ENCODE peak calls at places on chromosomes 4 and X, in eight cellular contexts. R is HepG2, H is HCT116, Y is NB4, A is endothelial cell of umbilical vein, V is H1, X is SK-N-SH, P is WTC11. D is an unnamed sample.

GRCh38 chrX:102787283-102787682 is 66.7 kb downstream of the GPRASP3 start:
- DNase-seq in P (no peak), A (no peak), V (no peak), R (no peak), H (no peak), X (no peak), Y (no peak), D (no peak)

GRCh38 chrX:135393046-135393445 is 28.7 kb upstream of the SMIM10L2A start:
- DNase-seq in R (no peak), Y (peak), A (no peak), X (no peak), H (no peak), P (no peak), V (no peak), D (no peak)

GRCh38 chr4:56128231-56128630 is 179.5 kb downstream of the CEP135 start:
- DNase-seq in Y (no peak), V (no peak), H (no peak), A (peak), R (no peak), X (no peak), P (no peak), D (no peak)

GRCh38 chr4:121156822-121157769 is 7.0 kb downstream of the TNIP3 start:
- DNase-seq in A (peak), V (peak), Y (peak), R (no peak), H (no peak), X (peak), P (peak), D (peak)

GRCh38 chrX:3549442-3549875 is 164.0 kb downstream of the PRKX start:
- DNase-seq in P (no peak), A (no peak), R (no peak), Y (peak), X (peak), H (no peak), V (no peak), D (peak)

GRCh38 chrX:23373129-23373804 is 38.6 kb downstream of the PTCHD1 start:
- DNase-seq in P (no peak), V (no peak), Y (no peak), X (no peak), A (no peak), H (no peak), R (no peak), D (no peak)

GRCh38 chrX:1472975-1473374 is 20.3 kb upstream of the ASMTL start:
- DNase-seq in R (no peak), Y (no peak), P (no peak), V (no peak), A (no peak), X (no peak), H (no peak), D (no peak)

GRCh38 chr4:88003261-88003660 is 4.2 kb upstream of the PKD2 start:
- DNase-seq in X (no peak), H (no peak), Y (no peak), A (no peak), V (no peak), R (no peak), P (no peak), D (no peak)

GRCh38 chr4:177393236-177393635 is 49.0 kb downstream of the AGA start:
- DNase-seq in R (no peak), H (no peak), X (no peak), V (no peak), A (no peak), P (no peak), Y (peak), D (no peak)

GRCh38 chr4:48127882-48128394 is 6.1 kb downstream of the TXK start:
- DNase-seq in X (peak), V (peak), R (peak), P (peak), H (peak), A (peak), Y (peak), D (peak)

GRCh38 chrX:18368402-18368801 is 13.9 kb upstream of the SCML2 start:
- DNase-seq in V (no peak), H (no peak), X (no peak), Y (no peak), A (no peak), R (no peak), P (no peak), D (no peak)

GRCh38 chr4:52107336-52107735 is 56.2 kb downstream of the SPATA18 start:
- DNase-seq in H (no peak), Y (no peak), V (no peak), R (no peak), P (no peak), X (no peak), A (no peak), D (no peak)

GRCh38 chrX:74277846-74278245 is 26.1 kb upstream of the ZCCHC13 start:
- DNase-seq in Y (no peak), R (no peak), A (no peak), X (no peak), V (no peak), P (no peak), H (no peak), D (no peak)

GRCh38 chrX:100643943-100644587 is at the start of gene SRPX2:
- DNase-seq in V (no peak), H (peak), Y (peak), R (no peak), P (no peak), X (no peak), A (peak), D (peak)

GRCh38 chrX:10615931-10616780 is 4.2 kb downstream of the MID1 start:
- DNase-seq in Y (peak), R (no peak), H (no peak), V (no peak), A (peak), X (peak), P (peak), D (no peak)

GRCh38 chr4:87975466-87975865 is at the start of gene SPP1:
- DNase-seq in X (peak), A (no peak), R (peak), Y (peak), P (peak), V (peak), H (no peak), D (peak)

GRCh38 chrX:110425222-110425621 is 66.6 kb downstream of the RTL9 start:
- DNase-seq in X (peak), R (no peak), A (no peak), P (no peak), Y (no peak), H (no peak), V (no peak), D (no peak)

GRCh38 chr4:16237715-16238114 is 11.4 kb upstream of the TAPT1 start:
- DNase-seq in P (no peak), Y (peak), R (no peak), A (no peak), V (no peak), H (no peak), X (no peak), D (no peak)

GRCh38 chr4:42609051-42609450 is 47.9 kb downstream of the ATP8A1 start:
- DNase-seq in A (no peak), R (no peak), Y (no peak), X (no peak), H (no peak), V (no peak), P (no peak), D (no peak)

GRCh38 chr4:81523672-81524436 is 52.1 kb upstream of the RASGEF1B start:
- DNase-seq in A (no peak), X (no peak), R (no peak), Y (no peak), V (no peak), H (no peak), P (no peak), D (no peak)

GRCh38 chrX:13890806-13891205 is 73.9 kb upstream of the GPM6B start:
- DNase-seq in X (no peak), H (no peak), Y (no peak), A (no peak), P (no peak), R (no peak), V (no peak), D (no peak)

GRCh38 chrX:126557151-126557550 is 4.5 kb upstream of the DCAF12L1 start:
- DNase-seq in R (no peak), P (no peak), X (no peak), H (no peak), Y (no peak), V (no peak), A (peak), D (no peak)
- TF ChIP-seq MAX in R (no peak), P (no peak), X (no peak), H (no peak), Y (no peak), V (no peak), A (no peak), D (no peak)

GRCh38 chr4:147103403-147103946 is 157.8 kb upstream of the TTC29 start:
- DNase-seq in X (no peak), Y (no peak), P (no peak), V (no peak), A (peak), H (no peak), R (no peak), D (peak)
- TF ChIP-seq MAX in X (no peak), Y (no peak), P (no peak), V (no peak), A (no peak), H (no peak), R (no peak), D (no peak)

DNA sequence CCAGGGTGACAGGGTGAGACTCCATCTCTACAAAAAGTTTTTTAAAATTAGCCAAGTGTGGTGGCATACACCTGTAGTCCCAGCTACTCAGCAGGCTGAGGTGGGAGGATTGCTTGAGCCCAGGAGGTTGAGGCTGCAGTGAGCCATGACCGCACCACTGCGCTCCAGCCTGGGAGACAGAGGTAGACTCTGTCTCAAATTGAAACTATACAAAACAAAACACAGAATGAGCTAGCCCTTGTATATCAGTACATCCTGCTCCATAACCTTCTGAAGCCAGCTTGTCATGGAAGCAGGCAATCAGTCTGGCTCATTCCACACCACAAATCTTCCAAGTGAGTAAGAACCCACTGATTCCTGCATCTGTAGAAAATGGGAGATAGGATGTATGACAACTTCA is 49.0 kb downstream of the CD99L2 start:
- DNase-seq in Y (no peak), H (no peak), V (no peak), P (no peak), R (no peak), X (no peak), A (no peak), D (no peak)
- TF ChIP-seq MAX in Y (no peak), H (no peak), V (no peak), P (no peak), R (no peak), X (no peak), A (no peak), D (no peak)

GRCh38 chr4:89371614-89372013 is 64.0 kb upstream of the GPRIN3 start:
- DNase-seq in Y (no peak), X (no peak), V (no peak), H (no peak), P (no peak), A (no peak), R (no peak), D (no peak)

GRCh38 chr4:89365375-89366170 is 58.0 kb upstream of the GPRIN3 start:
- DNase-seq in R (no peak), P (no peak), A (no peak), Y (no peak), H (no peak), X (no peak), V (no peak), D (no peak)

GRCh38 chr4:89364559-89364958 is 57.0 kb upstream of the GPRIN3 start:
- DNase-seq in P (no peak), A (no peak), V (no peak), R (no peak), Y (no peak), X (no peak), H (no peak), D (no peak)

GRCh38 chr4:89373396-89373795 is 65.8 kb upstream of the GPRIN3 start:
- DNase-seq in H (no peak), V (no peak), P (no peak), Y (no peak), R (no peak), A (no peak), X (no peak), D (no peak)

DNA sequence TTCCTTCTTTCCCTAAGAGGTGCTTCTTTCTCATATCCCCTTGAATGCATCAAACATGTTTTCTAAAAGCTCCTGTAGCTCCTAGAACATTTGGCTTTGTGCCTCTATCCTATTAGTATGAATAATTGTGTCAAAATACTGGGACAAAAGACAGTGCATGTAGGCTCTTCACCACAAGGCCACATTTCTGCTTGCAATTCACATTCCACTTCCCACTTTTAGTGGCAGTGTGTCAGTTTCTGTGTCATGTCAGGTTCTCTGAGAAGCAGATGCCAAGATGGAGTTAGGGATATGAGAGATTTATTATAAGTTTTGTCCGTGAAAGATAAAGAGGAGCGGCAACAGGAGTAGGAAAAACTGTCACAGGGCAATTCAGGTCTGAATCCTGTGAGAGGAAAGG is 61.3 kb upstream of the GPRIN3 start:
- DNase-seq in A (no peak), Y (no peak), V (no peak), R (no peak), X (no peak), H (no peak), P (no peak), D (no peak)
- TF ChIP-seq MAX in A (no peak), Y (no peak), V (no peak), R (no peak), X (no peak), H (no peak), P (no peak), D (no peak)

GRCh38 chr4:108035691-108036090 is 46.0 kb downstream of the HADH start:
- DNase-seq in H (no peak), Y (no peak), P (no peak), R (no peak), V (no peak), X (no peak), A (no peak), D (no peak)
- TF ChIP-seq MAX in H (no peak), Y (no peak), P (no peak), R (no peak), V (no peak), X (no peak), A (no peak), D (no peak)